ENCODE peak calls at places on chromosome X, in seven cellular contexts. L is fibroblast of mammary gland, Z is RWPE1, O is right lobe of liver, A is glutamatergic neuron, K is H9, R is cardiac fibroblast. T is an unnamed sample.

GRCh38 chrX:108088511-108088910 is 2.8 kb downstream of the PSMD10 start:
- DNase-seq in L (no peak), Z (no peak), O (no peak), A (no peak), K (no peak), R (no peak), T (no peak)

GRCh38 chrX:101550825-101551767 is 749 bp downstream of the ARMCX1 start:
- DNase-seq in L (peak), Z (peak), O (no peak), A (peak), K (peak), R (peak), T (no peak)

GRCh38 chrX:130575831-130576404 is 174.1 kb downstream of the RBMX2 start:
- DNase-seq in L (peak), Z (peak), O (peak), A (peak), K (peak), R (peak), T (no peak)

GRCh38 chrX:153966283-153966688 is 5.3 kb downstream of the HCFC1 start:
- DNase-seq in L (peak), Z (no peak), O (peak), A (no peak), K (no peak), R (no peak), T (no peak)

GRCh38 chrX:135923353-135923752 is 29.8 kb downstream of the SAGE1 start:
- DNase-seq in L (no peak), Z (peak), O (no peak), A (no peak), K (peak), R (no peak), T (no peak)

GRCh38 chrX:40570346-40571093 is 10.2 kb upstream of the ATP6AP2 start:
- DNase-seq in L (no peak), Z (no peak), O (no peak), A (no peak), K (no peak), R (no peak), T (peak)

GRCh38 chrX:39853417-39853816 is 244.3 kb downstream of the BCOR start:
- DNase-seq in L (no peak), Z (no peak), O (no peak), A (no peak), K (no peak), R (no peak), T (no peak)

GRCh38 chrX:131762802-131763234 is 218.9 kb downstream of the OR13H1 start:
- DNase-seq in L (peak), Z (no peak), O (no peak), A (no peak), K (no peak), R (no peak), T (no peak)

GRCh38 chrX:137031517-137032377 is 2.0 kb downstream of the GPR101 start:
- DNase-seq in L (peak), Z (no peak), O (no peak), A (peak), K (peak), R (peak), T (no peak)

GRCh38 chrX:42459735-42460134 is 318.2 kb downstream of the PPP1R2C start:
- DNase-seq in L (no peak), Z (no peak), O (no peak), A (no peak), K (no peak), R (no peak), T (no peak)

GRCh38 chrX:123215397-123216089 is 31.5 kb downstream of the GRIA3 start:
- DNase-seq in L (peak), Z (no peak), O (peak), A (no peak), K (no peak), R (no peak), T (no peak)

GRCh38 chrX:132956421-132957210 is 1.8 kb downstream of the HS6ST2 start:
- DNase-seq in L (no peak), Z (peak), O (no peak), A (peak), K (no peak), R (no peak), T (no peak)

GRCh38 chrX:129961180-129962083 is 21.0 kb upstream of the BCORL1 start:
- DNase-seq in L (no peak), Z (no peak), O (peak), A (no peak), K (peak), R (no peak), T (peak)

GRCh38 chrX:28920554-28920953 is 333.3 kb downstream of the IL1RAPL1 start:
- DNase-seq in L (no peak), Z (no peak), O (no peak), A (no peak), K (peak), R (peak), T (no peak)

GRCh38 chrX:16222123-16222522 is 54.8 kb downstream of the MAGEB17 start:
- DNase-seq in L (peak), Z (no peak), O (no peak), A (no peak), K (no peak), R (peak), T (no peak)

GRCh38 chrX:2596050-2596449 is 95.0 kb upstream of the CD99 start:
- DNase-seq in L (peak), Z (no peak), O (no peak), A (no peak), K (no peak), R (no peak), T (no peak)

GRCh38 chrX:153973127-153974002 is 811 bp downstream of the TMEM187 start:
- DNase-seq in L (peak), Z (no peak), O (no peak), A (no peak), K (no peak), R (no peak), T (no peak)

GRCh38 chrX:19659929-19660328 is 144.6 kb upstream of the MAP3K15 start:
- DNase-seq in L (peak), Z (no peak), O (no peak), A (no peak), K (no peak), R (no peak), T (no peak)
- TF ChIP-seq CTCF in L (peak), Z (no peak), O (no peak), A (no peak), K (peak), R (no peak), T (no peak)

GRCh38 chrX:8272846-8273245 is 101.8 kb upstream of the VCX2 start:
- DNase-seq in L (no peak), Z (no peak), O (no peak), A (no peak), K (no peak), R (peak), T (no peak)

GRCh38 chrX:8279323-8279722 is 108.3 kb upstream of the VCX2 start:
- DNase-seq in L (no peak), Z (no peak), O (no peak), A (no peak), K (no peak), R (no peak), T (no peak)

GRCh38 chrX:8273451-8273894 is 102.4 kb upstream of the VCX2 start:
- DNase-seq in L (no peak), Z (peak), O (no peak), A (no peak), K (no peak), R (no peak), T (no peak)

DNA sequence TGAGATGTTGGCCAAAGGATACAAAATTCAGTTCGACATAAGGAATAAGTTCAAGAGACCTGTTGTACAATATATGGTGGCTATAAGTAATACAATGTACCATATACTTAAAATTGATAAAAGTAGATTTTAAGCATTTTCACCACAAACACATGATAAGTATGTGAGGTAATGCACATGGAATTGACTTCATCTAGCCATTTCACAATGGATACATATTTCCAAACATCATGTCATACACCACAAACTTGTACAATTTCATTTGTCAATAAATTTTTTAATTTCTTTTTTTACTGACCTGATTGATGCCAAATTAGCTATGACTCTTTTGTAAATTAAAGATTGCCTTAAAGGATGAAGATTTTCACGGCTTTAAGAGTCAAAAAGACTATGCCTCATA is 103.1 kb upstream of the VCX2 start:
- DNase-seq in L (no peak), Z (no peak), O (no peak), A (no peak), K (no peak), R (no peak), T (no peak)
- TF ChIP-seq CTCF in L (no peak), Z (no peak), O (no peak), A (no peak), K (no peak), R (no peak), T (no peak)

DNA sequence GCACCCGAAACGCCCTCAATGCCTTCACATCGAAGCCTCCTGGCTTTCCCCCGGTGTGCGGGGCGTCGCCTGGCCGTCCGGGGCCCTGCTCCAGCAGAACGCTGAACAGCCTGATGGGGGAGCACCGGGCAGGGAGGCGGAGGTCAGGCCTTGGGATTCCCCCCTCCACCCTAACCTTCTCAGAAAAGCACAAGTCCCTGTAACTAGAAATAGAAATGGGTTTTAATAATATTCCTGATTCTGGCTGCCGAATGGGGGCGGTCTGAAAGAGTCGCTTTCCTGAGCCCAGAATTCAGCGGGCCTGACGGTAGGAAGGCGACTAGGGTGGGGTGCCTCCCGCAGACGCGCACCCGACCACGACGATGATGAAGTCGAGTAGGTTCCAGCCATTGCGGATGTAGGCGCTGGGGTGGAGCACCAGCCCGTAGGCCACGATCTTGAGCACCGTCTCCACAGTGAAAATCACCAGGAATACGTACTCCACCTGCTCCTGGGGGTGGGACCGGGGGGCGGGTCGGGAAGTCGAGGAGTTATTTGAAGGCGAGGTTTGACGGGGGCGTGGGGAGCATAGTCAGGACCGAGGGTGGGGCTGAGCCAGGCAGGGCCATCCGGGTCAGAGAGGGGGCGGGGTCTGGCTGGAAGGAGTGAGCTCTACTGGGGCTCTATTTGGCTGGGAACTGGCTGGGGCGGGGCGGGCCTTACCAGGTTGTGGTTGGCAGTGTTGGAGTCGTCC is 2.5 kb downstream of the CACNA1F start:
- DNase-seq in L (peak), Z (peak), O (no peak), A (peak), K (peak), R (no peak), T (peak)
- TF ChIP-seq CTCF in L (peak), Z (no peak), O (no peak), A (no peak), K (peak), R (peak), T (peak)

GRCh38 chrX:50697691-50698090 is 116.3 kb downstream of the SHROOM4 start:
- DNase-seq in L (peak), Z (peak), O (no peak), A (no peak), K (no peak), R (peak), T (no peak)

DNA sequence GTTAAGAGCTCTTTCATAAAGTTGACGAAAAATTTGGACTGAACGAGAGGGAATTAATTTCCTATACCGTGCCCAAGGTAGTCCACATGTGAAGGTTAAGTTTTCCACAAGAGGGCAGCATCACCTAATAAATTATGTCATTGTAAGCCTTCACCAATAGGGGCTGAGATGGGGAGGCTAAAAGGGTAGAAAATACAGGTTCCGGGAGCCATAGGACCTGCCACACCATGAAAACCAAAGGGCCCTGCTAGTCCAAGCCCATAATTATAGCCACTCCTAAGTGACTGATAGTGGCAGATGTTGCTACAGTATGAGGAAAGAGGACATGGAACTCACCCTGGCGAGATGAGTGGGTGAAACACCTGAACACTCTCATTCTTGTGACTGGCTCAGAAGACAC is 122.2 kb downstream of the SHROOM4 start:
- DNase-seq in L (peak), Z (peak), O (no peak), A (no peak), K (peak), R (peak), T (no peak)
- TF ChIP-seq CTCF in L (peak), Z (peak), O (peak), A (peak), K (peak), R (peak), T (peak)

DNA sequence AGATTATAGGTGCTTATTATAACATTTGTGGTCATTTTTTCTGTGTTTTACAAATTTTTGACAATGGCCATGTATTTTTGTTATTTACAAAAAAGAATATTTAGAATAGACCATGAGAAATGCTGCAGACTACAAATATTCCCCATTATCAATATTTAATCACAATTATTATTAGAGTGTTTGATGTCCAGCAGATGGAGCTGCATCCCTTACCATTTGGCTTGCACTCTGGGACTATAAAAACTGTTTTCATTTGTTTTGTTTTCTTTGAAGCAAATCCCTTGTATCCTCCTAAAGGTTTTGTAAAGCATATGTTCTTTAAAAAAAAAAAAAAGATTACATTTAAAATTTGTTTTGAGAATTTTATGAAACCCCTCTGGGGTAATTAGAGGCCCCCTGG is 85.6 kb upstream of the CXorf66 start:
- DNase-seq in L (peak), Z (peak), O (no peak), A (no peak), K (no peak), R (peak), T (no peak)
- TF ChIP-seq CTCF in L (peak), Z (peak), O (peak), A (peak), K (peak), R (peak), T (peak)

GRCh38 chrX:72124540-72125201 is 7.0 kb downstream of the RTL5 start:
- DNase-seq in L (no peak), Z (no peak), O (no peak), A (no peak), K (no peak), R (no peak), T (no peak)
- TF ChIP-seq CTCF in L (no peak), Z (no peak), O (no peak), A (no peak), K (no peak), R (no peak), T (no peak)

T was measured in CD14-positive monocyte.